ENCODE peak calls at places on chromosome 3, in five cellular contexts. D is ovary, C is GM12891, Z is A549, J is adrenal gland. Q is an unnamed sample.
A peak's percentile ranks its signal among the peaks of the same experiment; 100 is the strongest.

GRCh38 chr3:126528800-126529541 is 5.0 kb downstream of the CHST13 start:
- DNase-seq in Z (peak; percentile 48), D (no peak), C (no peak), J (no peak), Q (peak; percentile 49)

GRCh38 chr3:101195951-101196713 is 124.2 kb downstream of the IMPG2 start:
- DNase-seq in C (no peak), J (peak; percentile 18), Z (peak; percentile 66), D (no peak), Q (peak; percentile 49)

GRCh38 chr3:105869982-105870381 is 1.2 kb upstream of the CBLB start:
- DNase-seq in J (no peak), Z (no peak), C (no peak), D (no peak), Q (no peak)

GRCh38 chr3:97278506-97278905 is 464.1 kb downstream of the EPHA6 start:
- DNase-seq in C (no peak), D (no peak), Z (no peak), J (no peak), Q (no peak)

GRCh38 chr3:150077581-150078247 is 107.0 kb upstream of the PFN2 start:
- DNase-seq in J (no peak), D (no peak), C (no peak), Z (no peak), Q (no peak)

GRCh38 chr3:155870133-155870944 is at the start of gene GMPS:
- DNase-seq in J (peak; percentile 96), D (peak; percentile 93), Z (peak; percentile 91), C (peak; percentile 93), Q (peak; percentile 95)

GRCh38 chr3:85589145-85589544 is 630.4 kb downstream of the CADM2 start:
- DNase-seq in J (no peak), C (no peak), D (no peak), Z (no peak), Q (no peak)

GRCh38 chr3:30675774-30676173 is 69.4 kb downstream of the TGFBR2 start:
- DNase-seq in C (no peak), Z (no peak), D (no peak), J (no peak), Q (peak; percentile 56)

GRCh38 chr3:177446160-177446559 is 248.9 kb upstream of the TBL1XR1 start:
- DNase-seq in Z (no peak), C (no peak), J (no peak), D (no peak), Q (no peak)

GRCh38 chr3:169240786-169241486 is 422.6 kb downstream of the MECOM start:
- DNase-seq in D (no peak), C (no peak), J (no peak), Z (no peak), Q (no peak)

DNA sequence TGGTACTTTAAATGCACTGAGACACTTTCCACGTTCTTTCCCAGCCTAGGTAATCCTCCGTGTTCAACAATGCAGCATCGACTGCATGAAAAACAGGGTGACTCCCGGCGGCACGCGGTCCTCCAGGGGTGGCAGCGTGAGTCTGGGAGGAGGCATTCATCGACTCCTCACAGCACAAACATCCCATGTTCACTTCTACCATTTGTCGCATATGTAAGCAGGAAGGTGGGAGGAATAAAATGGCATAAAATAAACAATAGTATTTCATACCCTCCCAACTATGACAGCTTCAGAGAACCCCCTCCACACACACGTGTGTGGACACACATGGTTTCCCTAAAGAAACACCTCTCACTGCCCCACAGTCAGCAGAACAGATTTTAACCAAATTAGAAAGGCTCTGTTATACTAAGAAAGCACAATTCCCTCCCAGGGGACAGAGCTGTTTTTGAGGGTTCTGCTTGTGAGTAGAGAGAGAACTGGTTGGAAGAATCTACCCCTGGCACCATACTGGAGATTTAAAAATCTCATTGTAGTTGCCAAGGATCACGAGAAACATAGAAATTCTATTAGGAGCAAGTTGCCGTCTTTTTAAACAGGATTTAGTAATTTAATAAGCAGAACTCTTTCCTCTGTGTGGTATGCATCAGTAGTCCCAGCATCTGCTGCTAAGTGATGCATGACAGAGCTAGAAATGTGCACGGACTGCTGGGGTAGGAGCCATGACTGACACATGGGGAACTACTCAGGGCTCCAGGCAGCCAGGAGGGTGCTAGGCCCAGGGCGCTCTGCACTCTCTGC is 6.0 kb downstream of the FAM43A start:
- DNase-seq in Z (no peak), C (peak; percentile 71), J (no peak), D (no peak), Q (no peak)
- TF ChIP-seq POLR2A in Z (no peak), C (peak; percentile 31), J (no peak), D (no peak), Q (no peak)

GRCh38 chr3:180802837-180803236 is 109.6 kb upstream of the FXR1 start:
- DNase-seq in Z (peak; percentile 9), C (no peak), D (no peak), J (no peak), Q (peak; percentile 6)
- TF ChIP-seq POLR2A in Z (no peak), C (no peak), D (no peak), J (no peak), Q (no peak)

GRCh38 chr3:125054436-125055164 is 1.2 kb downstream of the HEG1 start:
- DNase-seq in Z (peak; percentile 26), C (peak; percentile 30), J (no peak), D (peak; percentile 57), Q (peak; percentile 40)
- TF ChIP-seq POLR2A in Z (no peak), C (peak; percentile 58), J (peak; percentile 74), D (peak; percentile 28), Q (no peak)

GRCh38 chr3:146308682-146309081 is 57.8 kb upstream of the PLSCR4 start:
- DNase-seq in C (no peak), J (no peak), Z (peak; percentile 13), D (no peak), Q (no peak)
- TF ChIP-seq POLR2A in C (no peak), J (no peak), Z (no peak), D (no peak), Q (no peak)

DNA sequence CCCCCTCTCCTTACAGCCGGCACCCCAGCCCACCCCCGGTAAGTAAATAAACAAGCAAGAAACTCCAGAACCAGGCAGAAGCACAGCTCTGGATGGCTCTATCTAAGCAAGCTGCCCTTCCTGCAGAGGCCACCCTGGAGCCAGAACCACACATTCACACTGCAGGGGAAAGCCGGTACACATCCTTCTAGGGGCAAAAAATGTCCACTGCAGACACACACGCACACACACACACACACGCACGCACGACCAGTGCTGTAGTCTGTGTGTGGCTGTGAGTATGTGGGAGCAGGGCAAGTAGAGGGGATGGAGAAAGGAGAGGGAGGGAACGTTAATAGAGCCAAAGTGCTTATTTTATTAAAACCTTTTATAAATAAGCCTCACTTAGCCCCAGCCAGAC is 63.8 kb downstream of the ADCY5 start:
- DNase-seq in Z (peak; percentile 19), J (no peak), C (no peak), D (peak; percentile 43), Q (no peak)
- TF ChIP-seq POLR2A in Z (no peak), J (no peak), C (no peak), D (no peak), Q (no peak)

GRCh38 chr3:13781417-13781816 is 98.5 kb downstream of the WNT7A start:
- DNase-seq in D (no peak), Z (no peak), C (no peak), J (no peak), Q (no peak)

GRCh38 chr3:13785351-13785750 is 94.5 kb downstream of the WNT7A start:
- DNase-seq in D (no peak), J (no peak), Z (no peak), C (no peak), Q (no peak)

GRCh38 chr3:13780432-13781173 is 99.3 kb downstream of the WNT7A start:
- DNase-seq in Z (no peak), D (no peak), C (no peak), J (no peak), Q (no peak)

GRCh38 chr3:13783556-13783955 is 96.3 kb downstream of the WNT7A start:
- DNase-seq in Z (no peak), J (no peak), D (no peak), C (no peak), Q (no peak)

DNA sequence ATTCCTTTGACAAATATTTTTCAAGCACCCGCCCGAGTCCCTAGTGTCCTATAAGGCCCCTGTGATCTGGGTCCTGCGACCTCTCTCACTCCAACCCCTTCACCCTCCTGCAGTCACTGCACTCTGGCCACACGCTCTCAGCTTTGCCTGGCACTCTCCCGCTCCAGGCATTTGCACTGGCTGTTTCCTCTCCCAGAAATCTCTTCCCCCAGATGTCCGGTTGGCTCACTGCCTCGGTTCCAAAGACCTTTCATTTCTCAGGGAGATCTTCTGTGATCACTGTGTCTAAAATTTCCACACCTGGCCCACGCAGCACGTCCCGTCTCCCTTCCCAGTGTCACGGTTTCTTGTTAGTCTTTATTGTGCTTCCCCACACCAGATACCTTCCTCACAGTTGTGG is 97.4 kb downstream of the WNT7A start:
- DNase-seq in Z (no peak), D (peak; percentile 28), J (no peak), C (no peak), Q (no peak)
- TF ChIP-seq POLR2A in Z (no peak), D (no peak), J (no peak), C (no peak), Q (no peak)

DNA sequence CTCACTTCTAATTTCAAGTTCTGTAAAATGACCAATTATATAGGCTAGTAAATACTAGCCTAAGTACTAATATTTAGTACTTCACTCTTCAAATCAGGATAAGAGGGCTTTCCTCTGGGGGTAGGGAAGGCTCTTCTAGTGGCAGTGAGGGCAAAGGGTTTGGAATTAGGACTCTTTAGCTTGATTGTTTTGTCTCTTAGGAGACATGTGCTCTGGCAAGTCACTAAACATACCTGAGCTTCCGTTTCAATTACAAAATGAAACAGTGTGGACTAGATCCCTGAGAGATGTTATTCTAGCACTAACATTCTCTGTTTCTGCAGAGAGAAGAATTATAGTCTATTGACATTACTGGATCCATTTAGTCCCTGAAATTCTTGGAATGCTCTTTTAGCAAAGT is 71.5 kb downstream of the PCOLCE2 start:
- DNase-seq in D (no peak), J (no peak), C (no peak), Z (no peak), Q (no peak)
- TF ChIP-seq POLR2A in D (no peak), J (no peak), C (no peak), Z (no peak), Q (no peak)

DNA sequence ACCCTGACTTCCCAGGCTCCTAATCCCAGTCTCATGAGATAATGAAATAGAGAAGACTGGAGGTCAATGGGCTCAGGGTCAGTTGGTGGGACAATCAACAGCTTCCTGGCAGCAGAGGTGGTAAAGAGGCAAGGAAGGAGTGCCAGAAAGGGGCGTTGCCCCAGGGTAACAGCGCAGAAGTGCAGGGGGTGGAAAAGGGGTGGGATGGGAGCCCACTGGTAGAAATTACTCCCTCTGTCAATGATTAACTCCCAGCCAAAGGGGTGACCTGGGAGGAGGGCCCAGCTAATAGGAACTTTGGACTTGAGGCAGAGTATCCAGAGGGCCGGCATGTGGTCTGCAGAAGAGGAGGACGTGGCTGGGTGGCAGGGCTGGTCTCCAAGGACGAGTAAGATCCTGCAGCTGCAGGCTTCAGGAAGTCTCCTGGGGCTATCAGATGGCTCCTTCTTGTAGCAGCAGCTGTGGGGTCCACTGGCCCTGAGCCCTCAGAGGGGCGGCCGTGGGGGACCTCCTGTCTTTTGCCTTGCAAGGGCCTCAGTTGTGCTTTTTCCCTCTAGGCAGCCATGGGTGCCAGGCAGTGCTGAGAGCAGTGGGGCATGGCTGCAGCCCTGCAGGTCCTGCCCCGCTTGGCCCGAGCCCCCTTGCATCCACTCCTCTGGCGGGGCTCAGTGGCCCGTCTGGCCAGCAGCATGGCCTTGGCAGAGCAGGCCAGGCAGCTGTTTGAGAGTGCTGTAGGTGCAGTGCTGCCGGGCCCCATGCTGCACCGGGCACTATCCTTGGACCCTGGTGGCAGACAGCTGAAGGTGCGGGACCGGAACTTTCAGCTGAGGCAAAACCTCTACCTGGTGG is 2.3 kb downstream of the GLYCTK start:
- DNase-seq in J (no peak), Z (no peak), D (no peak), C (no peak), Q (no peak)
- TF ChIP-seq POLR2A in J (no peak), Z (no peak), D (no peak), C (no peak), Q (no peak)

Q was measured in erythroblast.